ENCODE peak calls at places on chromosomes 6 and 20, in six cellular contexts. D is mammary epithelial cell, P is kidney, G is PC-3, Q is adipocyte, N is neuronal stem cell. Y is an unnamed sample.

GRCh38 chr20:25276533-25277050 is 28.7 kb downstream of the PYGB start:
- DNase-seq in D (no peak), P (peak; percentile 64), G (no peak), Q (no peak), N (no peak), Y (no peak)

GRCh38 chr20:50085481-50086365 is 27.2 kb downstream of the UBE2V1 start:
- DNase-seq in D (peak; percentile 42), P (no peak), G (peak; percentile 75), Q (peak; percentile 85), N (peak; percentile 57), Y (peak; percentile 29)

GRCh38 chr6:2876210-2877056 is 26.7 kb downstream of the SERPINB9 start:
- DNase-seq in D (peak; percentile 90), P (peak; percentile 93), G (peak; percentile 68), Q (peak; percentile 86), N (no peak), Y (no peak)

GRCh38 chr6:159257846-159258245 is 88.6 kb downstream of the FNDC1 start:
- DNase-seq in D (peak; percentile 55), P (no peak), G (no peak), Q (no peak), N (no peak), Y (no peak)

GRCh38 chr20:19794941-19795340 is 36.9 kb downstream of the RIN2 start:
- DNase-seq in D (no peak), P (peak; percentile 81), G (no peak), Q (no peak), N (no peak), Y (no peak)

GRCh38 chr6:121794630-121795029 is 359.2 kb downstream of the GJA1 start:
- DNase-seq in D (peak; percentile 88), P (no peak), G (peak; percentile 74), Q (peak; percentile 91), N (no peak), Y (no peak)

GRCh38 chr6:166739655-166740318 is 112.7 kb upstream of the RPS6KA2 start:
- DNase-seq in D (peak; percentile 21), P (no peak), G (peak; percentile 33), Q (no peak), N (no peak), Y (no peak)

GRCh38 chr6:104940238-104940880 is 16.5 kb upstream of the LIN28B start:
- DNase-seq in D (no peak), P (no peak), G (no peak), Q (no peak), N (no peak), Y (no peak)

GRCh38 chr6:151119823-151120524 is 119.8 kb upstream of the AKAP12 start:
- DNase-seq in D (no peak), P (no peak), G (no peak), Q (no peak), N (no peak), Y (no peak)

GRCh38 chr6:18990313-18990978 is 603.3 kb downstream of the RNF144B start:
- DNase-seq in D (peak; percentile 16), P (peak; percentile 90), G (peak; percentile 73), Q (peak; percentile 56), N (peak; percentile 74), Y (peak; percentile 66)

GRCh38 chr6:13614126-13614925 is 809 bp upstream of the NOL7 start:
- DNase-seq in D (no peak), P (peak; percentile 89), G (peak; percentile 44), Q (peak; percentile 72), N (no peak), Y (peak; percentile 52)

GRCh38 chr6:84016029-84016428 is 17.5 kb upstream of the MRAP2 start:
- DNase-seq in D (no peak), P (no peak), G (no peak), Q (no peak), N (no peak), Y (no peak)

GRCh38 chr20:62623488-62624324 is 18.6 kb upstream of the SLCO4A1 start:
- DNase-seq in D (peak; percentile 91), P (peak; percentile 99), G (peak; percentile 98), Q (peak; percentile 88), N (peak; percentile 60), Y (peak; percentile 77)
- H3K4me3 ChIP-seq in D (no peak overlapping the region), P (no peak overlapping the region), G (peak overlapping the region; percentile 45), Q (peak overlapping the region; percentile 60), N (no peak overlapping the region), Y (no peak overlapping the region)

GRCh38 chr6:15434263-15434662 is 188.4 kb downstream of the JARID2 start:
- DNase-seq in D (no peak), P (no peak), G (no peak), Q (no peak), N (no peak), Y (no peak)

GRCh38 chr6:15436451-15436850 is 190.6 kb downstream of the JARID2 start:
- DNase-seq in D (no peak), P (no peak), G (no peak), Q (no peak), N (no peak), Y (no peak)

GRCh38 chr6:15433517-15433874 is 187.6 kb downstream of the JARID2 start:
- DNase-seq in D (no peak), P (no peak), G (no peak), Q (no peak), N (no peak), Y (no peak)

GRCh38 chr6:15435468-15435867 is 189.6 kb downstream of the JARID2 start:
- DNase-seq in D (no peak), P (no peak), G (peak; percentile 13), Q (no peak), N (no peak), Y (no peak)

GRCh38 chr6:15434823-15435380 is 189.0 kb downstream of the JARID2 start:
- DNase-seq in D (no peak), P (no peak), G (no peak), Q (no peak), N (no peak), Y (no peak)
- H3K9ac ChIP-seq in D (no peak overlapping the region), P (no peak overlapping the region), G (no peak overlapping the region), Q (no peak overlapping the region), N (no peak overlapping the region), Y (no peak overlapping the region)

DNA sequence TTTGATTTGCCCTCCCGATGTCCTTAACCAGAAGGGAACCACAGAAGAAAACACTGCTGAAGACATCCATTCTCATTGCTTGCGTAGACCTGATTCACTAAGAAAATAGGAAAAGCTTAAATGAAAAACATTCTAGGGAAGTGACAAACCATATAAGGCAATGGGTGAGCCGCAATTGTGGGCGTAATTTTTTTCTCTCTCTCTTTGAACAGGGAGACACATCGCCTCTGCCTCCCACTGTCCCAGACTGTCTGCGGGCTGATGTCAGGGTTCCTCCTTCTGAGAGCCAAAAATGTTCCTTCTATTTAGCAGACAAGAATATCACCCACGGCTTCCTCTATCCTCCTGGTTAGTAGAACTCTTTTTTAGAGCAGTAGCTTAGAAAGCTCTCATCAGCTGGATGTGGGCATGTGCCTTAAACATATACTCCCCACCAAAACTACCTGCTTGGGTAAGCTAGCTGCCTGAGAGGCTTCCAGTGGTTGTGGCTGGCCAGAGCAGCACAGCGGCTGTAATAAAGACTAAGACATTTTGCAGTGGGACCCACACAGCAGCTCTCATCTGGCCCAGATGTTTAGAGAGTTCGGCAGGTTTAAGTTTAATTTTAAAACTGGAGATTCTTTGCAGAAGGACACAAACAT is 22.7 kb upstream of the CTAGE9 start:
- DNase-seq in D (peak; percentile 27), P (no peak), G (no peak), Q (peak; percentile 81), N (no peak), Y (no peak)
- H3K4me3 ChIP-seq in D (no peak overlapping the region), P (no peak overlapping the region), G (no peak overlapping the region), Q (peak overlapping the region; percentile 57), N (no peak overlapping the region), Y (no peak overlapping the region)

DNA sequence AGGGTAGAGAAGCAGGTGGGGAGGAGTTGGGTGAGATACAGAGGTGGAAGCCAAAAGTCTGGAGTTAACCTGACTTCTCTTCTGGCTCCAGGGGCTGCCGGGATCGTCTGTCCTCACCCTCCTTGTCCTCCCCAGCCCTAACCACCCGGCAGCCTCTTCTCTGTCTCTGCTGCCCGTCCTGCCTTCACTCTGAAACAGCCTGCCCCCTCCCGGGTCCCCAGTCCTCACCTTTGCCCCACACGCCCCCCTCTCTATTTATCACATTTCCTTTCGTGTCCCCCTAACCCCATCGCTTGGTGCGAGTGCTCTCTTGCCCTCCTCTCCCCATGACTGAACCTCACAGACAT is 5.7 kb downstream of the RING1 start:
- DNase-seq in D (no peak), P (no peak), G (no peak), Q (no peak), N (no peak), Y (no peak)
- H3K9ac ChIP-seq in D (no peak overlapping the region), P (peak overlapping the region; percentile 71), G (no peak overlapping the region), Q (peak overlapping the region; percentile 89), N (peak overlapping the region; percentile 85), Y (no peak overlapping the region)

DNA sequence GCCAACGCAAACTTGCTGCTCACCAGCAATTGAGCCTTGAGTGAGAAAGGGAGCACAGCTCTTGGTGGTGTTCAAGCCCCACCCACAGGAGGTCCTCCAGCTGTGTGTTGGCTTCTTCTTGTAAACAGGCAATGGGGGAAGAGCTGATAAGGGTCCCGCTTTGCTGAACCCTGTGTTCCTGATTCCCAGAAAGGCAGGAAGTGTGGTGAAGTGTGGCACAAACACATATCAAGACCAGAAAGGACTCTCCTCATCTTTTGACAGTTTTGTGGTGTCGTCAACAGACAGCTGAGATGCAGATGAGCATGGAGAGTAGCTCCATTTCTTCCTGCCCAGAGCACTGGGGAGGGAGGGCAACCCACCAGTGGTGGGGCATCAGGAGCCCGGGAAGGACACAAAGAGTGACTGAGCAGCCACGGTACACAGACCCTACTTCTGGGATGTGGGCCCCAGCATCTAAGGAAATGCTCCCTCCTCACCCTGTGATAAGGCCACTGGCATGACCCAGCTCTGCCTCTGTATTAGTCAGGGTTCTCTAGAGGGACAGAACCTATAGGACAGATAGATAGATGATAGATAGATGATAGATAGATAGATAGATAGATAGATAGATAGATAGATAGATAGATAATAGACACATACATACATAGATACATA is 188.9 kb upstream of the TAB2 start:
- DNase-seq in D (no peak), P (no peak), G (no peak), Q (no peak), N (no peak), Y (peak; percentile 90)
- H3K4me3 ChIP-seq in D (no peak overlapping the region), P (no peak overlapping the region), G (no peak overlapping the region), Q (no peak overlapping the region), N (no peak overlapping the region), Y (peak overlapping the region; percentile 36)

GRCh38 chr6:7975764-7976146 is 65.2 kb upstream of the TXNDC5 start:
- DNase-seq in D (no peak), P (no peak), G (no peak), Q (no peak), N (no peak), Y (no peak)
- H3K9ac ChIP-seq in D (no peak overlapping the region), P (no peak overlapping the region), G (no peak overlapping the region), Q (peak overlapping the region; percentile 61), N (no peak overlapping the region), Y (no peak overlapping the region)

GRCh38 chr20:47346172-47346571 is 10.3 kb downstream of the ZMYND8 start:
- DNase-seq in D (no peak), P (no peak), G (no peak), Q (no peak), N (no peak), Y (peak; percentile 24)

GRCh38 chr20:47348539-47349142 is 7.9 kb downstream of the ZMYND8 start:
- DNase-seq in D (no peak), P (no peak), G (no peak), Q (peak; percentile 15), N (no peak), Y (no peak)

GRCh38 chr20:47350181-47350550 is 6.3 kb downstream of the ZMYND8 start:
- DNase-seq in D (no peak), P (no peak), G (no peak), Q (no peak), N (no peak), Y (no peak)

GRCh38 chr20:47349365-47350180 is 6.9 kb downstream of the ZMYND8 start:
- DNase-seq in D (no peak), P (no peak), G (no peak), Q (peak; percentile 77), N (no peak), Y (no peak)

GRCh38 chr20:47347661-47348462 is 8.6 kb downstream of the ZMYND8 start:
- DNase-seq in D (no peak), P (no peak), G (no peak), Q (no peak), N (no peak), Y (no peak)
- H3K4me3 ChIP-seq in D (no peak overlapping the region), P (no peak overlapping the region), G (no peak overlapping the region), Q (no peak overlapping the region), N (no peak overlapping the region), Y (no peak overlapping the region)

Y was measured in DND-41.